ENCODE peak calls at places on chromosomes 4 and X, in ten cellular contexts. One of them, this sample, is unnamed.
A peak's percentile ranks its signal among the peaks of the same experiment; 100 is the strongest.

GRCh38 chr4:110108470-110108869 is 89.9 kb downstream of the ELOVL6 start:
- DNase-seq in ovary: no peak
- DNase-seq in upper lobe of left lung: no peak
- DNase-seq in vagina: no peak
- DNase-seq in GM06990: peak; percentile 24
- DNase-seq in PC-9: no peak
- DNase-seq in transverse colon: no peak
- DNase-seq in breast epithelium: no peak
- DNase-seq in sigmoid colon: no peak
- DNase-seq in kidney epithelial cell: no peak
- DNase-seq in this sample: no peak

GRCh38 chr4:139014391-139015268 is 951 bp upstream of the NOCT start:
- DNase-seq in ovary: no peak
- DNase-seq in upper lobe of left lung: no peak
- DNase-seq in vagina: no peak
- DNase-seq in GM06990: no peak
- DNase-seq in PC-9: peak; percentile 52
- DNase-seq in transverse colon: no peak
- DNase-seq in breast epithelium: no peak
- DNase-seq in sigmoid colon: peak; percentile 15
- DNase-seq in kidney epithelial cell: peak; percentile 90
- DNase-seq in this sample: peak; percentile 88

GRCh38 chr4:76301068-76301774 is 5.3 kb upstream of the STBD1 start:
- DNase-seq in ovary: no peak
- DNase-seq in upper lobe of left lung: no peak
- DNase-seq in vagina: no peak
- DNase-seq in GM06990: peak; percentile 66
- DNase-seq in PC-9: peak; percentile 43
- DNase-seq in transverse colon: no peak
- DNase-seq in breast epithelium: no peak
- DNase-seq in sigmoid colon: no peak
- DNase-seq in kidney epithelial cell: peak; percentile 88
- DNase-seq in this sample: peak; percentile 62

GRCh38 chr4:41692717-41693345 is 55.7 kb downstream of the PHOX2B start:
- DNase-seq in ovary: no peak
- DNase-seq in upper lobe of left lung: no peak
- DNase-seq in vagina: no peak
- DNase-seq in GM06990: no peak
- DNase-seq in PC-9: peak; percentile 34
- DNase-seq in transverse colon: peak; percentile 46
- DNase-seq in breast epithelium: no peak
- DNase-seq in sigmoid colon: peak; percentile 63
- DNase-seq in kidney epithelial cell: no peak
- DNase-seq in this sample: no peak

GRCh38 chr4:186272699-186273370 is 6.8 kb downstream of the F11 start:
- DNase-seq in ovary: no peak
- DNase-seq in upper lobe of left lung: no peak
- DNase-seq in vagina: no peak
- DNase-seq in GM06990: no peak
- DNase-seq in PC-9: no peak
- DNase-seq in transverse colon: no peak
- DNase-seq in breast epithelium: no peak
- DNase-seq in sigmoid colon: no peak
- DNase-seq in kidney epithelial cell: no peak
- DNase-seq in this sample: no peak

GRCh38 chrX:113551919-113552318 is 711.3 kb upstream of the AMOT start:
- DNase-seq in ovary: no peak
- DNase-seq in upper lobe of left lung: no peak
- DNase-seq in vagina: no peak
- DNase-seq in GM06990: no peak
- DNase-seq in PC-9: no peak
- DNase-seq in transverse colon: no peak
- DNase-seq in breast epithelium: no peak
- DNase-seq in sigmoid colon: no peak
- DNase-seq in kidney epithelial cell: no peak
- DNase-seq in this sample: no peak

GRCh38 chr4:79083406-79084010 is 144.3 kb upstream of the PAQR3 start:
- DNase-seq in ovary: no peak
- DNase-seq in upper lobe of left lung: no peak
- DNase-seq in vagina: no peak
- DNase-seq in GM06990: no peak
- DNase-seq in PC-9: no peak
- DNase-seq in transverse colon: no peak
- DNase-seq in breast epithelium: no peak
- DNase-seq in sigmoid colon: peak; percentile 84
- DNase-seq in kidney epithelial cell: no peak
- DNase-seq in this sample: no peak

GRCh38 chr4:173119818-173120217 is 48.8 kb upstream of the GALNT7 start:
- DNase-seq in ovary: no peak
- DNase-seq in upper lobe of left lung: no peak
- DNase-seq in vagina: no peak
- DNase-seq in GM06990: no peak
- DNase-seq in PC-9: no peak
- DNase-seq in transverse colon: no peak
- DNase-seq in breast epithelium: no peak
- DNase-seq in sigmoid colon: no peak
- DNase-seq in kidney epithelial cell: no peak
- DNase-seq in this sample: no peak

GRCh38 chr4:15186826-15187225 is 184.5 kb downstream of the CPEB2 start:
- DNase-seq in ovary: no peak
- DNase-seq in upper lobe of left lung: no peak
- DNase-seq in vagina: no peak
- DNase-seq in GM06990: no peak
- DNase-seq in PC-9: no peak
- DNase-seq in transverse colon: no peak
- DNase-seq in breast epithelium: no peak
- DNase-seq in sigmoid colon: no peak
- DNase-seq in kidney epithelial cell: no peak
- DNase-seq in this sample: no peak

GRCh38 chr4:15186149-15186548 is 183.9 kb downstream of the CPEB2 start:
- DNase-seq in ovary: no peak
- DNase-seq in upper lobe of left lung: no peak
- DNase-seq in vagina: no peak
- DNase-seq in GM06990: no peak
- DNase-seq in PC-9: no peak
- DNase-seq in transverse colon: no peak
- DNase-seq in breast epithelium: no peak
- DNase-seq in sigmoid colon: no peak
- DNase-seq in kidney epithelial cell: no peak
- DNase-seq in this sample: no peak

GRCh38 chr4:15194520-15194919 is 192.2 kb downstream of the CPEB2 start:
- DNase-seq in ovary: no peak
- DNase-seq in upper lobe of left lung: no peak
- DNase-seq in vagina: no peak
- DNase-seq in GM06990: no peak
- DNase-seq in PC-9: no peak
- DNase-seq in transverse colon: no peak
- DNase-seq in breast epithelium: no peak
- DNase-seq in sigmoid colon: no peak
- DNase-seq in kidney epithelial cell: no peak
- DNase-seq in this sample: no peak

GRCh38 chr4:15188581-15189539 is 186.6 kb downstream of the CPEB2 start:
- DNase-seq in ovary: no peak
- DNase-seq in upper lobe of left lung: no peak
- DNase-seq in vagina: no peak
- DNase-seq in GM06990: no peak
- DNase-seq in PC-9: no peak
- DNase-seq in transverse colon: no peak
- DNase-seq in breast epithelium: no peak
- DNase-seq in sigmoid colon: no peak
- DNase-seq in kidney epithelial cell: no peak
- DNase-seq in this sample: no peak
- H3K36me3 ChIP-seq in ovary: no peaks in the 10 kb centered on the region
- H3K36me3 ChIP-seq in upper lobe of left lung: no peaks in the 10 kb centered on the region
- H3K36me3 ChIP-seq in vagina: no peaks in the 10 kb centered on the region
- H3K36me3 ChIP-seq in GM06990: no peaks in the 10 kb centered on the region
- H3K36me3 ChIP-seq in PC-9: no peaks in the 10 kb centered on the region
- H3K36me3 ChIP-seq in transverse colon: no peaks in the 10 kb centered on the region
- H3K36me3 ChIP-seq in breast epithelium: no peaks in the 10 kb centered on the region
- H3K36me3 ChIP-seq in sigmoid colon: no peaks in the 10 kb centered on the region
- H3K36me3 ChIP-seq in kidney epithelial cell: no peaks in the 10 kb centered on the region
- H3K36me3 ChIP-seq in this sample: no peaks in the 10 kb centered on the region

DNA sequence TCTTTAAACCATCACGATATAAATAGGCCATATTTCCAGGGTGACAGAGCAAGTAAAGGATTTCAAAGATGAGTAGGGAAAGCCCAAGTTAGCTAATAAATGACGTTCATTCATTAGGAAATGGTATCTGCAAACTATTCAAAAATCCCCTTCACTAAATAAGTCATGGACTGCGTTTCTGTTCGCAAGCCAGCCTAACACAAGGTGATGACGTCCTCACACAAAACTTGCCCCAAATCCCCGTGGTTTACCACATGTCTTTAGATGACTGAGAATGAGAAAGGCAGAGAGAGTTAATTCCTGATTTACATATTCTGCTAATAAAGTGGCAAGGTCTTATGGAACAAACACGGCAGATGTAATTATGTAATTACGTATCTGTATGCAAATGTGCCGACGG is 437.8 kb upstream of the FRG1 start:
- DNase-seq in ovary: no peak
- DNase-seq in upper lobe of left lung: no peak
- DNase-seq in vagina: no peak
- DNase-seq in GM06990: no peak
- DNase-seq in PC-9: no peak
- DNase-seq in transverse colon: no peak
- DNase-seq in breast epithelium: no peak
- DNase-seq in sigmoid colon: no peak
- DNase-seq in kidney epithelial cell: no peak
- DNase-seq in this sample: no peak
- TF ChIP-seq CTCF in ovary: no peak
- TF ChIP-seq CTCF in upper lobe of left lung: no peak
- TF ChIP-seq CTCF in vagina: no peak
- TF ChIP-seq CTCF in GM06990: no peak
- TF ChIP-seq CTCF in PC-9: no peak
- TF ChIP-seq CTCF in transverse colon: no peak
- TF ChIP-seq CTCF in breast epithelium: no peak
- TF ChIP-seq CTCF in sigmoid colon: no peak
- TF ChIP-seq CTCF in kidney epithelial cell: no peak
- TF ChIP-seq CTCF in this sample: no peak

GRCh38 chr4:129822708-129823504 is 727.0 kb downstream of the C4orf33 start:
- DNase-seq in ovary: no peak
- DNase-seq in upper lobe of left lung: no peak
- DNase-seq in vagina: no peak
- DNase-seq in GM06990: no peak
- DNase-seq in PC-9: peak; percentile 83
- DNase-seq in transverse colon: no peak
- DNase-seq in breast epithelium: no peak
- DNase-seq in sigmoid colon: no peak
- DNase-seq in kidney epithelial cell: no peak
- DNase-seq in this sample: no peak
- H3K27me3 ChIP-seq in ovary: no peaks in the 10 kb centered on the region
- H3K27me3 ChIP-seq in upper lobe of left lung: no peaks in the 10 kb centered on the region
- H3K27me3 ChIP-seq in vagina: no peaks in the 10 kb centered on the region
- H3K27me3 ChIP-seq in GM06990: no peaks in the 10 kb centered on the region
- H3K27me3 ChIP-seq in PC-9: no peaks in the 10 kb centered on the region
- H3K27me3 ChIP-seq in transverse colon: no peaks in the 10 kb centered on the region
- H3K27me3 ChIP-seq in breast epithelium: no peaks in the 10 kb centered on the region
- H3K27me3 ChIP-seq in sigmoid colon: no peaks in the 10 kb centered on the region
- H3K27me3 ChIP-seq in kidney epithelial cell: no peaks in the 10 kb centered on the region
- H3K27me3 ChIP-seq in this sample: no peaks in the 10 kb centered on the region

GRCh38 chr4:1986578-1987210 is 22.1 kb downstream of the NELFA start:
- DNase-seq in ovary: no peak
- DNase-seq in upper lobe of left lung: peak; percentile 65
- DNase-seq in vagina: no peak
- DNase-seq in GM06990: no peak
- DNase-seq in PC-9: no peak
- DNase-seq in transverse colon: no peak
- DNase-seq in breast epithelium: no peak
- DNase-seq in sigmoid colon: no peak
- DNase-seq in kidney epithelial cell: no peak
- DNase-seq in this sample: no peak
- H3K36me3 ChIP-seq in ovary: no peaks in the 10 kb centered on the region
- H3K36me3 ChIP-seq in upper lobe of left lung: peaks cover 94% of the 10 kb centered on the region
- H3K36me3 ChIP-seq in vagina: peaks cover 9% of the 10 kb centered on the region
- H3K36me3 ChIP-seq in GM06990: peaks cover 30% of the 10 kb centered on the region
- H3K36me3 ChIP-seq in PC-9: peaks cover 12% of the 10 kb centered on the region
- H3K36me3 ChIP-seq in transverse colon: no peaks in the 10 kb centered on the region
- H3K36me3 ChIP-seq in breast epithelium: peaks cover 12% of the 10 kb centered on the region
- H3K36me3 ChIP-seq in sigmoid colon: peaks cover 66% of the 10 kb centered on the region
- H3K36me3 ChIP-seq in kidney epithelial cell: no peaks in the 10 kb centered on the region
- H3K36me3 ChIP-seq in this sample: peaks cover 42% of the 10 kb centered on the region

GRCh38 chr4:177108708-177109107 is 201.0 kb upstream of the NEIL3 start:
- DNase-seq in ovary: no peak
- DNase-seq in upper lobe of left lung: no peak
- DNase-seq in vagina: no peak
- DNase-seq in GM06990: no peak
- DNase-seq in PC-9: no peak
- DNase-seq in transverse colon: no peak
- DNase-seq in breast epithelium: no peak
- DNase-seq in sigmoid colon: no peak
- DNase-seq in kidney epithelial cell: no peak
- DNase-seq in this sample: no peak
- TF ChIP-seq CTCF in ovary: no peak
- TF ChIP-seq CTCF in upper lobe of left lung: no peak
- TF ChIP-seq CTCF in vagina: no peak
- TF ChIP-seq CTCF in GM06990: peak; percentile 6
- TF ChIP-seq CTCF in PC-9: peak; percentile 39
- TF ChIP-seq CTCF in transverse colon: no peak
- TF ChIP-seq CTCF in breast epithelium: no peak
- TF ChIP-seq CTCF in sigmoid colon: no peak
- TF ChIP-seq CTCF in kidney epithelial cell: peak; percentile 23
- TF ChIP-seq CTCF in this sample: peak; percentile 59

GRCh38 chrX:107506596-107507031 is 57.2 kb downstream of the FRMPD3 start:
- DNase-seq in ovary: no peak
- DNase-seq in upper lobe of left lung: peak; percentile 48
- DNase-seq in vagina: no peak
- DNase-seq in GM06990: no peak
- DNase-seq in PC-9: no peak
- DNase-seq in transverse colon: no peak
- DNase-seq in breast epithelium: no peak
- DNase-seq in sigmoid colon: no peak
- DNase-seq in kidney epithelial cell: no peak
- DNase-seq in this sample: no peak
- H3K27me3 ChIP-seq in ovary: no peaks in the 10 kb centered on the region
- H3K27me3 ChIP-seq in upper lobe of left lung: no peaks in the 10 kb centered on the region
- H3K27me3 ChIP-seq in vagina: no peaks in the 10 kb centered on the region
- H3K27me3 ChIP-seq in GM06990: no peaks in the 10 kb centered on the region
- H3K27me3 ChIP-seq in PC-9: no peaks in the 10 kb centered on the region
- H3K27me3 ChIP-seq in transverse colon: peaks cover 27% of the 10 kb centered on the region
- H3K27me3 ChIP-seq in breast epithelium: peaks cover 94% of the 10 kb centered on the region
- H3K27me3 ChIP-seq in sigmoid colon: peaks cover 15% of the 10 kb centered on the region
- H3K27me3 ChIP-seq in kidney epithelial cell: peaks cover 35% of the 10 kb centered on the region
- H3K27me3 ChIP-seq in this sample: peaks cover 12% of the 10 kb centered on the region

GRCh38 chr4:25406081-25406692 is 29.1 kb downstream of the ANAPC4 start:
- DNase-seq in ovary: no peak
- DNase-seq in upper lobe of left lung: no peak
- DNase-seq in vagina: no peak
- DNase-seq in GM06990: no peak
- DNase-seq in PC-9: no peak
- DNase-seq in transverse colon: no peak
- DNase-seq in breast epithelium: no peak
- DNase-seq in sigmoid colon: no peak
- DNase-seq in kidney epithelial cell: no peak
- DNase-seq in this sample: no peak
- H3K36me3 ChIP-seq in ovary: no peaks in the 10 kb centered on the region
- H3K36me3 ChIP-seq in upper lobe of left lung: peaks cover 67% of the 10 kb centered on the region
- H3K36me3 ChIP-seq in vagina: no peaks in the 10 kb centered on the region
- H3K36me3 ChIP-seq in GM06990: peaks cover 4% of the 10 kb centered on the region
- H3K36me3 ChIP-seq in PC-9: peaks cover 6% of the 10 kb centered on the region
- H3K36me3 ChIP-seq in transverse colon: no peaks in the 10 kb centered on the region
- H3K36me3 ChIP-seq in breast epithelium: peaks cover 6% of the 10 kb centered on the region
- H3K36me3 ChIP-seq in sigmoid colon: peaks cover 52% of the 10 kb centered on the region
- H3K36me3 ChIP-seq in kidney epithelial cell: no peaks in the 10 kb centered on the region
- H3K36me3 ChIP-seq in this sample: peaks cover 5% of the 10 kb centered on the region

This sample was measured in BJ.